ENCODE peak calls at places on chromosomes 16 and 17, in five cellular contexts. S is PC-3, Y is fibroblast of lung, O is MM.1S, W is hepatocyte. K is an unnamed sample. For H3K4me1, the result is how much of the 10 kb centered on the place peaks cover.

GRCh38 chr17:29620271-29620670 is 2.4 kb downstream of the CORO6 start:
- DNase-seq in Y (peak), O (no peak), S (peak), W (no peak), K (no peak)

GRCh38 chr16:13866073-13866472 is 53.9 kb upstream of the ERCC4 start:
- DNase-seq in Y (peak), W (peak), S (peak), O (peak), K (peak)

GRCh38 chr16:77169650-77170236 is 21.2 kb upstream of the MON1B start:
- DNase-seq in O (peak), W (peak), Y (peak), S (peak), K (peak)

GRCh38 chr17:34997355-34997862 is 17.1 kb downstream of the LIG3 start:
- DNase-seq in Y (peak), W (peak), O (no peak), S (peak), K (no peak)

GRCh38 chr16:46962629-46963028 is 10.8 kb downstream of the DNAJA2 start:
- DNase-seq in O (no peak), S (no peak), Y (no peak), W (no peak), K (no peak)

GRCh38 chr16:85808926-85809325 is 9.4 kb downstream of the COX4I1 start:
- DNase-seq in S (no peak), Y (no peak), W (no peak), O (no peak), K (no peak)

GRCh38 chr17:15660077-15660476 is 24.0 kb downstream of the TRIM16 start:
- DNase-seq in S (peak), W (no peak), O (no peak), Y (no peak), K (no peak)

GRCh38 chr16:24668481-24669001 is 60.9 kb upstream of the TNRC6A start:
- DNase-seq in O (no peak), Y (peak), W (no peak), S (no peak), K (no peak)

GRCh38 chr16:56270828-56271227 is 79.5 kb downstream of the GNAO1 start:
- DNase-seq in Y (no peak), O (no peak), W (no peak), S (no peak), K (no peak)

GRCh38 chr17:73005360-73005759 is 87.1 kb downstream of the SLC39A11 start:
- DNase-seq in O (no peak), Y (no peak), S (no peak), W (no peak), K (no peak)

GRCh38 chr17:43712397-43712796 is 46.2 kb downstream of the SOST start:
- DNase-seq in O (no peak), Y (no peak), S (no peak), W (no peak), K (no peak)

GRCh38 chr17:65533056-65533745 is 28.2 kb downstream of the AXIN2 start:
- DNase-seq in S (no peak), O (no peak), W (no peak), Y (no peak), K (no peak)

GRCh38 chr17:55275894-55276804 is 11.4 kb downstream of the HLF start:
- DNase-seq in O (no peak), Y (no peak), S (peak), W (no peak), K (no peak)

GRCh38 chr17:30229012-30229411 is 6.5 kb downstream of the SLC6A4 start:
- DNase-seq in Y (no peak), O (no peak), S (no peak), W (no peak), K (no peak)

GRCh38 chr17:39165178-39165843 is 650 bp downstream of the ARL5C start:
- DNase-seq in W (no peak), Y (no peak), S (no peak), O (no peak), K (no peak)
- TF ChIP-seq EZH2 in W (peak), Y (peak), S (no peak), O (no peak), K (no peak)

DNA sequence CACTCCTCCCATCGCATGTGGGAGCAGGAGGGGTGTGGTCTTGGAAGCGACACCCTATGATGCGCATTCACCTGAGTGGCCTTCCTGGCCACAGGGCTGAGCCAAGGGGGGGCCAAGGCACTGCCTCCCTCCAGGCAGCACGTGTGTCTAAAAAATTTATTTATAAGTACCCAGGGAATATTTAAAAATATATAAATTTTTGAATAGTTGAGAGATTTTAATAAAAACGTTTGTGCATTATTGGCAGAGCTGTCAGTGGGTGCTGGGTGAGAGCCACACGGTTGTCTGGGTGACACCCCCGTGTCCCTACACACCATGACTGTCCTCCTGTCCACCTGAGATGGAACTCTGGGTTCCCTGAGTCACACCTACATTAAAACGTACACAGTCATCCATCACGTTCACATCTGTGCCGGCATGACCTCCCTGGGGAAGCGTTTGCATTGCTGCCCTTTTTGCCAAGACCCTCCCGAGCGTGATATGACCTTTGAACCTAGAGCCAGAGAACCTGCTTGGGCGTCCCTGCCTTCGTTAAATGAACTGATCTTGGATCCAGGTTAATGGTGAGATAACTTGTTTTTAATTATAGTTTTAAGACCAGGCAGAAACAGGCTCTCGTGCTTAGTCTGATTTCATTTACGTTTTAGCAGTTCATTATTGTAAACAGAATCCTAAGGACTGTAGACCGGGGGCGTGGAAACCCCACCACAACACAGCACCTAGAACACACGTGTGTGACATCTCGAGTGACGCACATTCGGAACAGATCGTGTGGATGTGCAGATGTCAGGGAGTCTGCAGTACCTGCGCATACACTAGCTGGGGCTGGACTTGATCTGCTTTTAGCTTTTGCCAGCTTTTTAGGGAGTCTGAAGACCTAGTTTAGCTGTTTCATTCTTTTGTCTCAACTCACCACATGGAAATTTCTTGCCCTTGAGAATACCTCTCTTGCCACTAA is 192.8 kb upstream of the CHMP6 start:
- DNase-seq in O (no peak), Y (no peak), S (no peak), W (no peak), K (no peak)
- H3K4me1 ChIP-seq in O (under half), Y (under half), S (under half), W (under half), K (under half)

GRCh38 chr17:82374626-82375331 is 3.2 kb downstream of the UTS2R start:
- DNase-seq in W (no peak), Y (no peak), S (no peak), O (no peak), K (no peak)

GRCh38 chr17:82376042-82376730 is 4.6 kb downstream of the UTS2R start:
- DNase-seq in O (no peak), Y (no peak), S (no peak), W (no peak), K (no peak)

GRCh38 chr17:82373731-82374625 is 2.4 kb downstream of the UTS2R start:
- DNase-seq in W (no peak), S (no peak), Y (no peak), O (no peak), K (no peak)

GRCh38 chr17:82377924-82378740 is 6.6 kb downstream of the UTS2R start:
- DNase-seq in Y (no peak), S (no peak), O (no peak), W (no peak), K (no peak)

DNA sequence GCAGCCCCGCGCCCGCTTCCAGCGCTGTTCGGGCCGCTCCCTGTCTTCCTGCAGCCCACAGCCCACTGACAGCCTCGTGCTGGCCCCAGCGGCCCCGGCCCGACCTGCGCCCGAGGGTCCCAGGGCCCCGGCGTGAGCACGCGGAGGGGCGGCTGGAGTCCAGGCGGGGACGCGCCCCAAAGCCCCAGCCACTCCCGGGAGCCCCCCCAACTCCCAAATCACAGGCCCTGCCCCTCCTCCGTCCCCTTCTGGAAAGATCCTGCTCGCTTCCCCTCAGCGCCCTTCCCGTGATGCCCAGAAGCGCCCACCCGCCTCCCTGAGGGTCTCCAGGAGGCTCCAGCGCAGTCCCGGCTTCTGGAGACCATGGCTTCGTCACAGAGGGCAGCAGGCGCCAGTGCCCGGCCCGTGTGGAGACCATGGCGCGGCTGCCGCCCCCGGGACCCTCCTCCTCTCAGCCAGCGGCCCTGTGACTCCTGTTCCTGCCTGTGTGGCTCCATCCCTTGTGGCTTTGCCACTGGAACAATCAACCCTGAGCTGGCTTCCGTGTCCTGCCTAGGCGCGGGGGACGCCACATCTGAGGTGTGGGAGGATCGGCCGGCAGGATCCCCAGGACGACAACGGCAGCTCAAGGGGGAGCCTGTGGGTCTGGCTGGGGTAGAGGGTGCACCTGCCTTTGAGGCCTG is 3.9 kb downstream of the UTS2R start:
- DNase-seq in W (no peak), O (no peak), S (no peak), Y (no peak), K (no peak)
- TF ChIP-seq EZH2 in W (no peak), O (no peak), S (no peak), Y (no peak), K (no peak)

GRCh38 chr16:3460585-3460984 is 17.1 kb downstream of the NAA60 start:
- DNase-seq in O (no peak), W (no peak), Y (no peak), S (no peak), K (no peak)
- H3K4me1 ChIP-seq in O (under half), W (under half), Y (under half), S (under half), K (half or more)

GRCh38 chr16:813204-813915 is 12.8 kb upstream of the GNG13 start:
- DNase-seq in O (no peak), Y (peak), W (peak), S (peak), K (no peak)
- TF ChIP-seq EZH2 in O (no peak), Y (no peak), W (peak), S (no peak), K (no peak)

GRCh38 chr17:77862890-77863813 is 95.4 kb upstream of the TNRC6C start:
- DNase-seq in S (peak), W (no peak), O (no peak), Y (no peak), K (no peak)

GRCh38 chr17:77865716-77866115 is 92.8 kb upstream of the TNRC6C start:
- DNase-seq in W (no peak), Y (no peak), O (no peak), S (no peak), K (no peak)

GRCh38 chr17:77863814-77864161 is 94.7 kb upstream of the TNRC6C start:
- DNase-seq in Y (no peak), O (peak), S (no peak), W (peak), K (no peak)

GRCh38 chr17:77864234-77865108 is 94.0 kb upstream of the TNRC6C start:
- DNase-seq in Y (no peak), W (no peak), S (no peak), O (peak), K (no peak)

DNA sequence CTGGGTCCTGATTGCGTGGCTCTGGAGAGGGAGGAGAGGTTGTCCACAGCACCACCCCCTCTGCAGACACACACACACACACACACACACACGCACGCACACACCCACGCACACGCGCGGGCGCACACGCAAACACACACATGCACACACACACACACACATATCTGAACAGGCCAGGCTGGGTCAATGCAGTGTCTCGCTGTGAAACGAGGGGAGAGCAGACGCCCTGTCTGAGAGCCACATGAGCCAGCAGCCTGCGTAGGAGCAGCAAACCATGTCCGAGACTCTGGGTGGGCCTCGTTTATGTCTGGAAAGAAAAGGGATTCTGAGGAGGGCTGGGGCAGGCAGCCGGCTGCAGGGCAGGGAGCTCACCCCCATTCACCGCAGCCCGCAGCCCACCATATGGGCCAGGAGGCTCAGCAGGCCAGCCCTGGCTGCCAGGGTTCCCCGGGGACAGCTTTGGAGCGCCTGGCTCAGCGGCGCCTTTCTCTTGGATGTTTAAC is 93.3 kb upstream of the TNRC6C start:
- DNase-seq in S (no peak), W (no peak), Y (no peak), O (no peak), K (no peak)
- H3K4me1 ChIP-seq in S (under half), W (under half), Y (under half), O (under half), K (under half)